ENCODE peak calls at places on chromosome 22, in six cellular contexts. L is RWPE1, C is NCI-H1105, I is cardiac muscle cell, Q is endothelial cell, H is astrocyte of the spinal cord. N is an unnamed sample.

GRCh38 chr22:49735411-49736311 is 92.0 kb downstream of the BRD1 start:
- DNase-seq in L (peak), C (no peak), I (peak), Q (peak), H (no peak), N (no peak)

GRCh38 chr22:20156611-20157415 is 6.0 kb upstream of the CCDC188 start:
- DNase-seq in L (peak), C (peak), I (peak), Q (peak), H (peak), N (peak)

GRCh38 chr22:43968614-43969013 is 13.4 kb downstream of the SAMM50 start:
- DNase-seq in L (no peak), C (no peak), I (no peak), Q (no peak), H (no peak), N (no peak)

GRCh38 chr22:49869091-49869830 is 15.6 kb downstream of the ZBED4 start:
- DNase-seq in L (no peak), C (no peak), I (no peak), Q (no peak), H (no peak), N (no peak)

GRCh38 chr22:31038686-31039085 is 42.4 kb upstream of the SMTN start:
- DNase-seq in L (no peak), C (no peak), I (no peak), Q (no peak), H (no peak), N (no peak)

GRCh38 chr22:37300551-37301017 is 18.3 kb downstream of the CYTH4 start:
- DNase-seq in L (no peak), C (no peak), I (no peak), Q (no peak), H (no peak), N (no peak)

GRCh38 chr22:35835998-35836691 is 118.5 kb downstream of the APOL5 start:
- DNase-seq in L (peak), C (peak), I (peak), Q (no peak), H (peak), N (no peak)

GRCh38 chr22:24514241-24515024 is 19.3 kb downstream of the UPB1 start:
- DNase-seq in L (no peak), C (no peak), I (no peak), Q (no peak), H (no peak), N (no peak)

GRCh38 chr22:40156001-40156516 is 21.7 kb upstream of the TNRC6B start:
- DNase-seq in L (peak), C (peak), I (peak), Q (no peak), H (peak), N (no peak)

GRCh38 chr22:37571992-37572373 is 7.9 kb downstream of the LGALS2 start:
- DNase-seq in L (no peak), C (no peak), I (no peak), Q (no peak), H (no peak), N (no peak)

GRCh38 chr22:47604563-47604962 is 842.1 kb downstream of the TBC1D22A start:
- DNase-seq in L (no peak), C (no peak), I (no peak), Q (no peak), H (no peak), N (no peak)

N was measured in CD4-positive, alpha-beta T cell.